ENCODE peak calls at places on chromosome 22, in eight cellular contexts. One of them, this sample, is unnamed. For H3K27me3, the result is how much of the 10 kb centered on the place peaks cover.

GRCh38 chr22:24471570-24471969 is 23.6 kb upstream of the UPB1 start:
- DNase-seq in GM23248: no peak
- DNase-seq in ovary: peak
- DNase-seq in psoas muscle: peak
- DNase-seq in AG04450: peak
- DNase-seq in tibial nerve: peak
- DNase-seq in left ventricle myocardium inferior: peak
- DNase-seq in mammary epithelial cell: no peak
- DNase-seq in this sample: no peak

GRCh38 chr22:20530368-20531153 is 23.2 kb downstream of the MED15 start:
- DNase-seq in ovary: no peak
- DNase-seq in left ventricle myocardium inferior: no peak
- DNase-seq in AG04450: no peak
- DNase-seq in GM23248: peak
- DNase-seq in tibial nerve: no peak
- DNase-seq in mammary epithelial cell: peak
- DNase-seq in psoas muscle: peak
- DNase-seq in this sample: peak

GRCh38 chr22:46280999-46281623 is 13.3 kb downstream of the TTC38 start:
- DNase-seq in GM23248: no peak
- DNase-seq in ovary: peak
- DNase-seq in psoas muscle: peak
- DNase-seq in tibial nerve: no peak
- DNase-seq in left ventricle myocardium inferior: no peak
- DNase-seq in AG04450: no peak
- DNase-seq in mammary epithelial cell: no peak
- DNase-seq in this sample: no peak

GRCh38 chr22:42610211-42610610 is 4.5 kb downstream of the POLDIP3 start:
- DNase-seq in AG04450: no peak
- DNase-seq in mammary epithelial cell: no peak
- DNase-seq in GM23248: no peak
- DNase-seq in ovary: peak
- DNase-seq in left ventricle myocardium inferior: no peak
- DNase-seq in tibial nerve: no peak
- DNase-seq in psoas muscle: no peak
- DNase-seq in this sample: no peak

GRCh38 chr22:40578171-40578570 is 58.3 kb downstream of the MRTFA start:
- DNase-seq in psoas muscle: no peak
- DNase-seq in left ventricle myocardium inferior: no peak
- DNase-seq in tibial nerve: no peak
- DNase-seq in mammary epithelial cell: no peak
- DNase-seq in ovary: no peak
- DNase-seq in GM23248: no peak
- DNase-seq in AG04450: no peak
- DNase-seq in this sample: no peak

GRCh38 chr22:19704355-19705015 is 9.8 kb upstream of the SEPTIN5 start:
- DNase-seq in left ventricle myocardium inferior: no peak
- DNase-seq in tibial nerve: no peak
- DNase-seq in mammary epithelial cell: no peak
- DNase-seq in AG04450: no peak
- DNase-seq in ovary: no peak
- DNase-seq in GM23248: no peak
- DNase-seq in psoas muscle: peak
- DNase-seq in this sample: no peak

GRCh38 chr22:45317551-45318167 is 7.9 kb downstream of the FAM118A start:
- DNase-seq in GM23248: peak
- DNase-seq in left ventricle myocardium inferior: peak
- DNase-seq in AG04450: no peak
- DNase-seq in mammary epithelial cell: peak
- DNase-seq in psoas muscle: peak
- DNase-seq in ovary: peak
- DNase-seq in tibial nerve: peak
- DNase-seq in this sample: peak

GRCh38 chr22:17235149-17235655 is 16.0 kb upstream of the ADA2 start:
- DNase-seq in left ventricle myocardium inferior: no peak
- DNase-seq in psoas muscle: no peak
- DNase-seq in AG04450: no peak
- DNase-seq in GM23248: no peak
- DNase-seq in tibial nerve: no peak
- DNase-seq in ovary: no peak
- DNase-seq in mammary epithelial cell: no peak
- DNase-seq in this sample: no peak

GRCh38 chr22:24412274-24412673 is 15.1 kb upstream of the ADORA2A start:
- DNase-seq in mammary epithelial cell: no peak
- DNase-seq in GM23248: no peak
- DNase-seq in tibial nerve: no peak
- DNase-seq in ovary: no peak
- DNase-seq in AG04450: no peak
- DNase-seq in psoas muscle: no peak
- DNase-seq in left ventricle myocardium inferior: no peak
- DNase-seq in this sample: peak

GRCh38 chr22:44783581-44783980 is 31.2 kb downstream of the ARHGAP8 start:
- DNase-seq in AG04450: no peak
- DNase-seq in tibial nerve: no peak
- DNase-seq in mammary epithelial cell: no peak
- DNase-seq in left ventricle myocardium inferior: no peak
- DNase-seq in GM23248: no peak
- DNase-seq in psoas muscle: no peak
- DNase-seq in ovary: no peak
- DNase-seq in this sample: no peak

GRCh38 chr22:25383278-25383820 is 163.9 kb downstream of the CRYBB2 start:
- DNase-seq in AG04450: no peak
- DNase-seq in psoas muscle: no peak
- DNase-seq in ovary: no peak
- DNase-seq in mammary epithelial cell: no peak
- DNase-seq in left ventricle myocardium inferior: no peak
- DNase-seq in GM23248: no peak
- DNase-seq in tibial nerve: no peak
- DNase-seq in this sample: no peak

GRCh38 chr22:25021976-25022711 is 69.6 kb downstream of the KIAA1671 start:
- DNase-seq in psoas muscle: no peak
- DNase-seq in AG04450: no peak
- DNase-seq in tibial nerve: no peak
- DNase-seq in mammary epithelial cell: no peak
- DNase-seq in left ventricle myocardium inferior: peak
- DNase-seq in ovary: no peak
- DNase-seq in GM23248: no peak
- DNase-seq in this sample: no peak

GRCh38 chr22:41742918-41743317 is 43.6 kb downstream of the MEI1 start:
- DNase-seq in AG04450: no peak
- DNase-seq in psoas muscle: no peak
- DNase-seq in left ventricle myocardium inferior: no peak
- DNase-seq in GM23248: no peak
- DNase-seq in mammary epithelial cell: no peak
- DNase-seq in ovary: no peak
- DNase-seq in tibial nerve: no peak
- DNase-seq in this sample: no peak

GRCh38 chr22:32932176-32932575 is 126.0 kb downstream of the SYN3 start:
- DNase-seq in tibial nerve: no peak
- DNase-seq in mammary epithelial cell: peak
- DNase-seq in left ventricle myocardium inferior: no peak
- DNase-seq in AG04450: peak
- DNase-seq in psoas muscle: no peak
- DNase-seq in ovary: no peak
- DNase-seq in GM23248: peak
- DNase-seq in this sample: no peak

GRCh38 chr22:35572552-35572951 is 31.9 kb downstream of the RASD2 start:
- DNase-seq in tibial nerve: no peak
- DNase-seq in psoas muscle: no peak
- DNase-seq in ovary: no peak
- DNase-seq in left ventricle myocardium inferior: no peak
- DNase-seq in mammary epithelial cell: no peak
- DNase-seq in AG04450: no peak
- DNase-seq in GM23248: no peak
- DNase-seq in this sample: no peak

GRCh38 chr22:47397673-47398072 is 635.2 kb downstream of the TBC1D22A start:
- DNase-seq in AG04450: no peak
- DNase-seq in left ventricle myocardium inferior: no peak
- DNase-seq in ovary: no peak
- DNase-seq in psoas muscle: no peak
- DNase-seq in GM23248: no peak
- DNase-seq in mammary epithelial cell: no peak
- DNase-seq in tibial nerve: no peak
- DNase-seq in this sample: no peak

GRCh38 chr22:47396515-47396914 is 634.1 kb downstream of the TBC1D22A start:
- DNase-seq in ovary: no peak
- DNase-seq in AG04450: no peak
- DNase-seq in tibial nerve: no peak
- DNase-seq in mammary epithelial cell: no peak
- DNase-seq in GM23248: no peak
- DNase-seq in psoas muscle: no peak
- DNase-seq in left ventricle myocardium inferior: no peak
- DNase-seq in this sample: no peak

GRCh38 chr22:47396105-47396504 is 633.7 kb downstream of the TBC1D22A start:
- DNase-seq in psoas muscle: no peak
- DNase-seq in tibial nerve: no peak
- DNase-seq in GM23248: no peak
- DNase-seq in left ventricle myocardium inferior: no peak
- DNase-seq in mammary epithelial cell: no peak
- DNase-seq in AG04450: no peak
- DNase-seq in ovary: no peak
- DNase-seq in this sample: no peak

GRCh38 chr22:47394504-47395440 is 632.3 kb downstream of the TBC1D22A start:
- DNase-seq in left ventricle myocardium inferior: no peak
- DNase-seq in AG04450: no peak
- DNase-seq in GM23248: no peak
- DNase-seq in mammary epithelial cell: no peak
- DNase-seq in tibial nerve: no peak
- DNase-seq in psoas muscle: no peak
- DNase-seq in ovary: no peak
- DNase-seq in this sample: no peak

DNA sequence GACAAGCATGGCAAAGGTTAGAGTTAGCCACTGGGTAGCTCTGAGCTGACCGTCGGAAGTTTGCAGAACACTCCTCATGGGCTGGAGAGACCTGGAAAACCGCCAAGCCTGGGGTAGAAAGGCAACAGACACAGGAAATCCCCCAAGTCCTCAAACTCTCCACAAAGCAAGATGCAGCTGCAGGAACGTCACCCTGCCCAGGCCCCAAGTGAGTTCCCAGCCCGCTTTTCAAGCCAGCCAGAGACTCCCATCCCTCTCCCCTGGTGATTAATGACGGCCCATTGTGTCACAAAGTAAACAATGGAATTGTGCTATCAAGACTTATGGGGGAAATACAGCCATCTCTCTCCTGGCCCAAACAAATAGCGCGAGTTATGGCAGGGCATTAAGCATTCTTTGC is 633.0 kb downstream of the TBC1D22A start:
- DNase-seq in ovary: no peak
- DNase-seq in GM23248: no peak
- DNase-seq in tibial nerve: no peak
- DNase-seq in mammary epithelial cell: no peak
- DNase-seq in AG04450: no peak
- DNase-seq in psoas muscle: no peak
- DNase-seq in left ventricle myocardium inferior: no peak
- DNase-seq in this sample: peak
- H3K27ac ChIP-seq in ovary: no peak
- H3K27ac ChIP-seq in GM23248: no peak
- H3K27ac ChIP-seq in tibial nerve: no peak
- H3K27ac ChIP-seq in mammary epithelial cell: no peak
- H3K27ac ChIP-seq in AG04450: no peak
- H3K27ac ChIP-seq in psoas muscle: no peak
- H3K27ac ChIP-seq in left ventricle myocardium inferior: no peak
- H3K27ac ChIP-seq in this sample: no peak

DNA sequence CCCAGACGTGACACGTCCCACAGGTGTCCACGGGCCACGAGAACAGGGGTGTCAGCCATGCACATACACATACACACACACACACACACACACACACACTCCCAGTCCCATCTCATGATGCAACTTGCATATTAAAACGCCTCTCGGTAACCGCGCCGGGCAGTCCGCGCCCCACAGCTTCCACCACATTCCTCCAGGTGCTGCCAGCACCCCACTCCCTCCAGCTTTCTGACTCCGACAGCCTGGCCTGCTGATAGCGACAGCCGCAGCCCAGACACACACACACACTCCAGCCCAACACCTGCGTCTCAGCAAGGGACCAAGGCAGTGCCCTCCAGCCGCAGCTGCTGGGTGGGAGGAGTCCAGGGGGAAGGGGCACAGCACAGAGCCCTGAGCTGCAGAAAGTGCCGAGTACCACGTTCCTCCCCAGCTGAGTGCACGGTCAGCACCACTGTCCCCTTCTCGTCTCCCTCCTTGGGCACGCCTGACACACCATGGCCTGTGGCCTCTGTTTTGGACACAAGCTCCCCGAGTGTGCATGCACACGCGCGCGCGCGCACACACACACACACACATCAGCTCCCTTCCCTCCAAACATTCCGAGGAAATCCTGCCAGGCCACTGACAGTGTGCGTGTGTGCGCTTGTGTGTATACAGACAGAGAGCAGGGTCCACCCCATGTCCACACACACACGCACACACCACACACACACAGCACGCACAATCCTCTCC is 1.3 kb downstream of the ELFN2 start:
- DNase-seq in tibial nerve: no peak
- DNase-seq in GM23248: no peak
- DNase-seq in psoas muscle: no peak
- DNase-seq in mammary epithelial cell: peak
- DNase-seq in ovary: no peak
- DNase-seq in AG04450: no peak
- DNase-seq in left ventricle myocardium inferior: no peak
- DNase-seq in this sample: no peak
- H3K4me3 ChIP-seq in tibial nerve: no peak
- H3K4me3 ChIP-seq in GM23248: peak
- H3K4me3 ChIP-seq in psoas muscle: no peak
- H3K4me3 ChIP-seq in mammary epithelial cell: peak
- H3K4me3 ChIP-seq in ovary: no peak
- H3K4me3 ChIP-seq in AG04450: peak
- H3K4me3 ChIP-seq in left ventricle myocardium inferior: no peak
- H3K4me3 ChIP-seq in this sample: no peak

GRCh38 chr22:50521710-50522109 is 3.7 kb downstream of the SCO2 start:
- DNase-seq in GM23248: no peak
- DNase-seq in tibial nerve: no peak
- DNase-seq in ovary: no peak
- DNase-seq in left ventricle myocardium inferior: no peak
- DNase-seq in psoas muscle: no peak
- DNase-seq in AG04450: no peak
- DNase-seq in mammary epithelial cell: no peak
- DNase-seq in this sample: no peak
- H3K27me3 ChIP-seq in GM23248: under half
- H3K27me3 ChIP-seq in tibial nerve: under half
- H3K27me3 ChIP-seq in ovary: under half
- H3K27me3 ChIP-seq in left ventricle myocardium inferior: under half
- H3K27me3 ChIP-seq in psoas muscle: under half
- H3K27me3 ChIP-seq in AG04450: under half
- H3K27me3 ChIP-seq in mammary epithelial cell: under half
- H3K27me3 ChIP-seq in this sample: under half

DNA sequence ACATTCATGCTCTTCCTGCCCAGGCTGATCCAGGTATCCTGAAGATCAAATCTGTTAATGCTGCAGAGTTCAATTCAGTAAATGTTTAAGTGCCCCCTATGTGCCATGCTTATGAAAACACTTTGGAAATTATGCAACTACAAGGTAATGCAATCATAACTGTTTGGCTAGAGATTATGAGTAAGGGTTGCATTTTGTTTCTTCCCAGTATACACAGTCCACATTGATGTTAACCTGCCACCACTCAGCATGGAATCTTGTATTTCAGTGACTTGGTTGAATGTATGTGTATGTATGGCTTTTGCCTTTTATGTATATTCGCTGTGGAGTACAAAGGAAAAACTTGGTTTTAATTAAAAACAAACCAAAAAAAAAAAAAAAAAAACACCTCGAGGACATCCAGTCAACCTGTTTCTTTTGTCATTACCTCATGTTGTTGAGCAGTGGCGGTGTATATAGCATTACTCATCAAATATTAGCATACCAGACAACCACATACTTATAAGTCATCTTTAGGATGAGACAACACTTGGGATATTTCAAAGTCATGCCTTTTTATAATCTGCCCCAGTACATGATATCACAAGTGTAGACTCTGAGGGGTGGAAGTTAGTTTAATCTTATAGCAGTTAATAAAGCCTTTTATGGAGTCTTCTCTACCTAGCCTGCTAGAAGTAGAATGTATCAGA is 86.1 kb upstream of the HORMAD2 start:
- DNase-seq in left ventricle myocardium inferior: no peak
- DNase-seq in GM23248: peak
- DNase-seq in AG04450: no peak
- DNase-seq in psoas muscle: no peak
- DNase-seq in tibial nerve: no peak
- DNase-seq in ovary: no peak
- DNase-seq in mammary epithelial cell: peak
- DNase-seq in this sample: peak
- H3K27ac ChIP-seq in left ventricle myocardium inferior: peak
- H3K27ac ChIP-seq in GM23248: peak
- H3K27ac ChIP-seq in AG04450: no peak
- H3K27ac ChIP-seq in psoas muscle: peak
- H3K27ac ChIP-seq in tibial nerve: no peak
- H3K27ac ChIP-seq in ovary: no peak
- H3K27ac ChIP-seq in mammary epithelial cell: peak
- H3K27ac ChIP-seq in this sample: peak

This sample was measured in SJSA1.